ENCODE peak calls at places on chromosomes 12 and 14, in four cellular contexts. W, M, Z and C are unnamed samples.

GRCh38 chr14:100159107-100159864 is at the start of gene DEGS2:
- DNase-seq in Z (peak; percentile 83), W (no peak), M (peak; percentile 43), C (peak; percentile 79)

GRCh38 chr12:613996-614726 is 49.1 kb downstream of the NINJ2 start:
- DNase-seq in W (no peak), Z (peak; percentile 53), M (peak; percentile 69), C (peak; percentile 59)

GRCh38 chr12:1993871-1994371 is 10.3 kb downstream of the DCP1B start:
- DNase-seq in W (peak; percentile 95), M (no peak), Z (no peak), C (no peak)

GRCh38 chr14:95008445-95009217 is 148.7 kb downstream of the DICER1 start:
- DNase-seq in M (no peak), W (no peak), Z (no peak), C (no peak)

GRCh38 chr12:43676183-43676813 is 82.3 kb downstream of the PUS7L start:
- DNase-seq in Z (no peak), M (peak; percentile 54), W (peak; percentile 1), C (peak; percentile 52)

GRCh38 chr14:58955294-58955821 is 233.1 kb upstream of the DAAM1 start:
- DNase-seq in W (peak; percentile 41), Z (no peak), M (peak; percentile 77), C (no peak)

GRCh38 chr14:104395276-104395675 is 184.3 kb upstream of the C14orf180 start:
- DNase-seq in M (peak; percentile 31), Z (no peak), W (no peak), C (peak; percentile 11)

GRCh38 chr14:50002926-50003212 is 110.0 kb downstream of the ARF6 start:
- DNase-seq in W (no peak), Z (no peak), M (peak; percentile 81), C (no peak)

GRCh38 chr14:86652512-86652911 is 1122.6 kb downstream of the FLRT2 start:
- DNase-seq in W (peak; percentile 53), M (no peak), Z (no peak), C (no peak)

GRCh38 chr14:33754264-33754663 is 196.6 kb downstream of the EGLN3 start:
- DNase-seq in W (no peak), Z (no peak), M (peak; percentile 93), C (peak; percentile 38)

GRCh38 chr12:30440826-30441602 is 254.7 kb downstream of the IPO8 start:
- DNase-seq in Z (no peak), M (peak; percentile 75), W (peak; percentile 27), C (peak; percentile 58)

GRCh38 chr14:54490448-54490805 is 1.6 kb upstream of the GMFB start:
- DNase-seq in Z (no peak), M (peak; percentile 93), W (no peak), C (no peak)

GRCh38 chr14:91363776-91364523 is 53.7 kb downstream of the CCDC88C start:
- DNase-seq in M (no peak), W (no peak), Z (no peak), C (no peak)

GRCh38 chr12:10235761-10236631 is 23.3 kb downstream of the GABARAPL1 start:
- DNase-seq in Z (peak; percentile 48), W (peak; percentile 44), M (peak; percentile 65), C (no peak)

GRCh38 chr14:99531221-99532096 is 50.2 kb downstream of the CCNK start:
- DNase-seq in W (peak; percentile 81), M (peak; percentile 37), Z (no peak), C (no peak)

GRCh38 chr12:117118838-117119591 is 19.8 kb upstream of the TESC start:
- DNase-seq in W (no peak), Z (peak; percentile 61), M (peak; percentile 72), C (peak; percentile 66)

GRCh38 chr14:47674546-47675238 is 713 bp downstream of the MDGA2 start:
- DNase-seq in Z (peak; percentile 75), W (no peak), M (peak; percentile 55), C (peak; percentile 56)

GRCh38 chr12:11917501-11917900 is 153.2 kb upstream of the BCL2L14 start:
- DNase-seq in M (peak; percentile 84), W (no peak), Z (no peak), C (no peak)

GRCh38 chr12:91805031-91805430 is 340.6 kb downstream of the BTG1 start:
- DNase-seq in Z (no peak), M (no peak), W (no peak), C (no peak)

GRCh38 chr14:70148911-70149675 is 39.7 kb downstream of the SLC8A3 start:
- DNase-seq in Z (no peak), W (no peak), M (no peak), C (no peak)

GRCh38 chr12:119432935-119433334 is 98.4 kb downstream of the CCDC60 start:
- DNase-seq in Z (no peak), M (no peak), W (no peak), C (no peak)

GRCh38 chr12:26017484-26018211 is 59.2 kb downstream of the RASSF8 start:
- DNase-seq in W (peak; percentile 36), M (peak; percentile 88), Z (peak; percentile 77), C (peak; percentile 82)

GRCh38 chr12:96210376-96211055 is 16.3 kb downstream of the ELK3 start:
- DNase-seq in W (no peak), M (no peak), Z (no peak), C (no peak)

GRCh38 chr12:127038152-127038551 is 1228.8 kb upstream of the TMEM132C start:
- DNase-seq in W (no peak), M (no peak), Z (no peak), C (no peak)

DNA sequence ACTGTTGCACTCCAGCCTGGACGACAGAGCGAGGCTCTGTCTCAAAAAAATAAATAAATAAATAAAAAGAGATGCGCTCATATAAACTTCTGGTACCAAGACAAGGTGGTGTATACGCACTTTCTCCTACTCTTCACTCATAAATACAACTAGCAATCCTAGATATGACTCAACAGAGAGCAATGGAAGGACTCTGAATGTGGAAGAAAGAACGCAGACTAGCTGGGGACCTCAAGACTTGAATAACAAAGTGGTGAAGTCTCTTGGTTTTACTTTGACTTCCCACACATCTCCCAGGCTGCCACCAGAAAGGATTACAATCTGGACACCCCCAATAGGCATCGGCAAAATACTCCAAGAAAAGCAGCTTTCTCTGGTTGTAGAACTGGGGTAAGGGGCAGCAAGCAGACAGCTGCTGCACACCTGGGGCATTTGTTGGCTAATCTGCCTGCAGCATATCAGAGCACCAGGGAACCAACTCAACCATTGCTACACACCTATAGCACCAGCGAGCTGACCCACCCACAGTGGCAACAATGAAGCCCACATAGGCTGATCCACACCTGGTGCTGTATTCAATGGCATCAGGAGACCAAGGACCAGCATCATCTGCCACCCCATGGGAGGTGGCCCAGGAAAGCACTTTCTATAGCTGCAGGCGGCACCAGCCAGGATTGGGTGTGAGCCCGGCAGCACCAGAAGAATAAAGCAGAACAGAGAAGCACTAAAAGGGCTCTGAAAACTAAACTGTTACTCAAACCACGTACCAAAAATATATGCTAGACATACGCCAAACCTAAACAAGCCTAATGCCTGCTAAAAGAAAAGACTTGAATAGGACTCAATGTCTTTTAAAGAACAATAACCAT is 1231.7 kb upstream of the TMEM132C start:
- DNase-seq in Z (no peak), W (no peak), M (no peak), C (no peak)
- H4K5ac ChIP-seq in Z (no peak overlapping the region), W (no peak overlapping the region), M (no peak overlapping the region), C (no peak overlapping the region)

GRCh38 chr12:131589231-131589902 is 121.5 kb upstream of the SFSWAP start:
- DNase-seq in M (peak; percentile 73), W (no peak), Z (no peak), C (no peak)
- H4K5ac ChIP-seq in M (no peak overlapping the region), W (no peak overlapping the region), Z (no peak overlapping the region), C (no peak overlapping the region)

GRCh38 chr14:73944432-73945158 is 5.3 kb downstream of the FAM161B start:
- DNase-seq in M (no peak), Z (no peak), W (no peak), C (no peak)
- H4K5ac ChIP-seq in M (no peak overlapping the region), Z (no peak overlapping the region), W (no peak overlapping the region), C (no peak overlapping the region)

DNA sequence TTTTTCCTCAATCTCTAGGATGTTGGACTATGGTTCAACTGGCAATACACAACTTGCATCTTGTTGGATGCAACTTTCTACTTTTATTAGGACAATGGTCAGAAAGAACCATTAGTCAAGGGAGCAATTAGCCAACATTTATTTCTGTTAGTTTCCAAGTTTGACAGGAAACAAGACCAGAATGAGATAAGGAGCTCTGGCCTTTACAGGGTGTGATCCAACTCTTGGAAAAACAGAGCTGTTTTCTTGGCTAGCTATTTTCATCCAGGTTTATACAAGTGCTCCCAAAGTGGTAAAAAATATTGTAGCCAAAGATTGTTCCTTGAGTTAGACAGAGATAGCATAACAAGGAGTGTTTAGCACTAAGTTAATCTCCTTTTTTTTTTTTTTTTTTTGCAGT is 3.9 kb upstream of the SYNE2 start:
- DNase-seq in Z (no peak), M (no peak), W (no peak), C (no peak)
- H4K5ac ChIP-seq in Z (no peak overlapping the region), M (no peak overlapping the region), W (no peak overlapping the region), C (no peak overlapping the region)

GRCh38 chr12:4241592-4241991 is 32.0 kb upstream of the CCND2 start:
- DNase-seq in W (no peak), Z (peak; percentile 28), M (no peak), C (no peak)

GRCh38 chr12:4242595-4242994 is 31.0 kb upstream of the CCND2 start:
- DNase-seq in W (no peak), Z (no peak), M (peak; percentile 23), C (no peak)

GRCh38 chr12:4244868-4245267 is 28.7 kb upstream of the CCND2 start:
- DNase-seq in W (no peak), Z (no peak), M (no peak), C (no peak)

GRCh38 chr12:4245446-4245845 is 28.1 kb upstream of the CCND2 start:
- DNase-seq in W (no peak), Z (no peak), M (no peak), C (no peak)

GRCh38 chr12:4243098-4243795 is 30.3 kb upstream of the CCND2 start:
- DNase-seq in M (no peak), W (no peak), Z (peak; percentile 33), C (no peak)
- H4K5ac ChIP-seq in M (no peak overlapping the region), W (no peak overlapping the region), Z (no peak overlapping the region), C (no peak overlapping the region)

GRCh38 chr12:49455506-49455905 is 83.3 kb upstream of the KCNH3 start:
- DNase-seq in M (no peak), W (no peak), Z (no peak), C (no peak)
- H4K5ac ChIP-seq in M (no peak overlapping the region), W (no peak overlapping the region), Z (no peak overlapping the region), C (no peak overlapping the region)

DNA sequence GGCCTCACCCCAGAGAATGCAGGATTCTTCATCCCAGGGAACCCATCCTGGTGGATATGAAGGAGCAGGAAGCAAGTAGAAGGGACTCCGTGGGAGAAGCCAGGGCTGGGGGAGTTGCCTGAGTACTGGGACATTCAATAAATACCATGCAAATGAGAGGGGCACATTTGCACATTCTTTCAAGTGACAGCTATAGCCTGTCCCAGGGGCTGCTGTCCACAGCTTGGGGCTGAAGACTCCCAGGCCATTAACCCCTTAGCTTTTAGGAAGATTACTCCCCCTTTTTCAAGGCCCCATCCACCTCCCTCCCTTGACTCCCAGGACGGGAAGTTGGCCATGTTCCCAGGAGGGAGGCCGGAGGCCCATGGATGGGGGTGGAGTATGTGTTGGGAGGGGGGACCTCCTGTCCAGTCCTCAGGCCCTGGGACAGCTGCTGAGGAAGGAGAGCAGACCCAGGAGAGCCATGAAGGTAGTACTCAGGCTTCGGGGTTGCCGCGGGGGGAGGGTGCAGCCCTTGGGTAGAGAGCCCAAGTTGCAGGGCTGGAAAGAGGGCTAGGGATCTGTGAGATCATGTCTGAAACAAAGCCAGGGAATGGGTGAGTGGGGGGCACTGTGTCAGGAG is 974 bp upstream of the TNS2 start:
- DNase-seq in M (peak; percentile 96), W (peak; percentile 62), Z (no peak), C (peak; percentile 83)
- H4K5ac ChIP-seq in M (no peak overlapping the region), W (peak overlapping the region; percentile 98), Z (no peak overlapping the region), C (no peak overlapping the region)

GRCh38 chr12:69544087-69544486 is 41.2 kb upstream of the CCT2 start:
- DNase-seq in M (no peak), W (no peak), Z (no peak), C (no peak)
- H4K5ac ChIP-seq in M (no peak overlapping the region), W (no peak overlapping the region), Z (no peak overlapping the region), C (no peak overlapping the region)

GRCh38 chr14:92544051-92544730 is 30.6 kb downstream of the RIN3 start:
- DNase-seq in M (no peak), W (no peak), Z (no peak), C (no peak)
- H4K5ac ChIP-seq in M (no peak overlapping the region), W (no peak overlapping the region), Z (no peak overlapping the region), C (no peak overlapping the region)